ENCODE peak calls at places on chromosomes 11 and 22, in ten cellular contexts. G is stimulated activated naive CD4-positive, alpha-beta T cell; E is PC-9; H is caudate nucleus; X is choroid plexus epithelial cell; N is hypothalamus; Q is 8988T; P is fibroblast of the aortic adventitia; O is Peyer's patch; I is body of pancreas. L is an unnamed sample.

GRCh38 chr11:87355614-87356013 is 317.9 kb downstream of the TMEM135 start:
- DNase-seq in X (no peak), I (no peak), G (no peak), O (no peak), H (no peak), Q (no peak), E (no peak), P (peak; percentile 17), N (no peak), L (no peak)

GRCh38 chr11:94308024-94308423 is 3.6 kb downstream of the IZUMO1R start:
- DNase-seq in H (no peak), N (no peak), X (no peak), O (no peak), P (no peak), G (no peak), I (no peak), Q (no peak), E (no peak), L (no peak)

GRCh38 chr11:69260622-69261021 is 33.3 kb upstream of the MYEOV start:
- DNase-seq in X (no peak), P (no peak), E (no peak), I (no peak), H (no peak), O (no peak), Q (no peak), N (no peak), G (no peak), L (no peak)

GRCh38 chr11:46918778-46919513 is 596 bp upstream of the LRP4 start:
- DNase-seq in X (no peak), H (no peak), G (no peak), P (no peak), I (no peak), N (no peak), E (no peak), O (no peak), Q (no peak), L (no peak)

GRCh38 chr11:120031156-120031555 is 106.8 kb downstream of the TRIM29 start:
- DNase-seq in G (no peak), X (no peak), N (no peak), P (no peak), H (no peak), I (no peak), E (no peak), O (no peak), Q (no peak), L (no peak)

GRCh38 chr11:76542436-76542835 is 97.6 kb downstream of the EMSY start:
- DNase-seq in H (no peak), E (no peak), X (no peak), O (no peak), G (no peak), N (no peak), I (no peak), P (no peak), Q (no peak), L (no peak)

GRCh38 chr22:22154068-22154467 is 90.5 kb upstream of the VPREB1 start:
- DNase-seq in N (no peak), E (no peak), X (no peak), I (no peak), H (no peak), P (no peak), G (no peak), Q (no peak), O (no peak), L (no peak)

GRCh38 chr11:115518983-115519382 is 14.8 kb upstream of the CADM1 start:
- DNase-seq in O (no peak), N (no peak), G (no peak), I (no peak), X (no peak), P (no peak), H (no peak), E (no peak), Q (no peak), L (no peak)

GRCh38 chr22:32904044-32904443 is 102.5 kb downstream of the TIMP3 start:
- DNase-seq in E (peak; percentile 22), N (no peak), Q (no peak), O (no peak), G (no peak), P (peak; percentile 38), H (no peak), X (peak; percentile 72), I (no peak), L (peak; percentile 11)

GRCh38 chr11:889261-889660 is 21.3 kb downstream of the CHID1 start:
- DNase-seq in E (no peak), H (no peak), X (no peak), Q (no peak), P (no peak), G (no peak), N (no peak), O (no peak), I (no peak), L (no peak)

GRCh38 chr11:95415837-95416288 is 184.9 kb upstream of the SESN3 start:
- DNase-seq in X (no peak), O (no peak), N (no peak), G (no peak), Q (no peak), P (peak; percentile 23), I (no peak), E (no peak), H (no peak), L (no peak)

GRCh38 chr11:36292311-36292722 is 3.1 kb upstream of the COMMD9 start:
- DNase-seq in E (no peak), Q (peak; percentile 34), O (no peak), P (peak; percentile 48), N (no peak), G (no peak), H (no peak), I (no peak), X (peak; percentile 68), L (peak; percentile 56)

GRCh38 chr11:111631666-111632039 is 29.4 kb downstream of the SIK2 start:
- DNase-seq in N (no peak), Q (no peak), O (no peak), G (no peak), E (no peak), X (peak; percentile 84), P (peak; percentile 91), I (no peak), H (no peak), L (peak; percentile 53)

GRCh38 chr11:45100338-45100737 is 46.1 kb upstream of the PRDM11 start:
- DNase-seq in I (no peak), P (peak; percentile 16), E (no peak), O (no peak), X (peak; percentile 54), N (no peak), G (no peak), H (no peak), Q (no peak), L (peak; percentile 47)

GRCh38 chr22:32971252-32971651 is 86.9 kb downstream of the SYN3 start:
- DNase-seq in X (no peak), H (no peak), Q (no peak), N (no peak), P (no peak), O (no peak), I (no peak), E (no peak), G (no peak), L (no peak)

GRCh38 chr11:116955949-116956348 is 118.5 kb upstream of the APOA1 start:
- DNase-seq in N (no peak), Q (no peak), X (no peak), G (no peak), O (no peak), E (no peak), I (no peak), P (no peak), H (no peak), L (no peak)

GRCh38 chr11:91199866-91200265 is 977.0 kb upstream of the CHORDC1 start:
- DNase-seq in E (no peak), N (no peak), Q (no peak), H (no peak), X (peak; percentile 84), I (no peak), O (no peak), P (peak; percentile 68), G (no peak), L (no peak)

GRCh38 chr11:118074091-118074685 is 2.7 kb upstream of the TMPRSS4 start:
- DNase-seq in G (no peak), Q (no peak), X (no peak), I (no peak), E (no peak), H (no peak), N (no peak), P (no peak), O (no peak), L (no peak)

GRCh38 chr11:120486138-120486537 is 25.4 kb upstream of the GRIK4 start:
- DNase-seq in O (no peak), X (no peak), H (no peak), G (no peak), P (no peak), Q (no peak), N (no peak), I (no peak), E (no peak), L (no peak)

GRCh38 chr11:10597877-10598341 is 29.4 kb upstream of the LYVE1 start:
- DNase-seq in P (no peak), N (no peak), I (no peak), G (no peak), X (peak; percentile 67), Q (no peak), E (no peak), H (no peak), O (no peak), L (no peak)

GRCh38 chr11:6437993-6438392 is 2.8 kb downstream of the HPX start:
- DNase-seq in Q (no peak), P (no peak), O (no peak), I (no peak), H (no peak), G (no peak), E (no peak), N (no peak), X (no peak), L (no peak)